ENCODE peak calls at places on chromosomes 2 and 18, in six cellular contexts. One of them, this sample, is unnamed.
A peak's percentile ranks its signal among the peaks of the same experiment; 100 is the strongest.

GRCh38 chr2:75517562-75518230 is 43.0 kb downstream of the EVA1A start:
- DNase-seq in lower lobe of right lung: no peak
- DNase-seq in small intestine: no peak
- DNase-seq in gastrocnemius medialis: no peak
- DNase-seq in kidney: no peak
- DNase-seq in CD8-positive, alpha-beta memory T cell: no peak
- DNase-seq in this sample: no peak

GRCh38 chr2:176473177-176473576 is 203.9 kb downstream of the MTX2 start:
- DNase-seq in lower lobe of right lung: no peak
- DNase-seq in gastrocnemius medialis: no peak
- DNase-seq in kidney: no peak
- DNase-seq in CD8-positive, alpha-beta memory T cell: no peak
- DNase-seq in small intestine: peak; percentile 8
- DNase-seq in this sample: no peak

GRCh38 chr2:159225025-159226016 is 61.2 kb downstream of the WDSUB1 start:
- DNase-seq in gastrocnemius medialis: no peak
- DNase-seq in CD8-positive, alpha-beta memory T cell: no peak
- DNase-seq in kidney: no peak
- DNase-seq in small intestine: no peak
- DNase-seq in lower lobe of right lung: no peak
- DNase-seq in this sample: no peak

GRCh38 chr2:235658371-235659174 is 164.7 kb downstream of the AGAP1 start:
- DNase-seq in small intestine: peak; percentile 46
- DNase-seq in kidney: no peak
- DNase-seq in CD8-positive, alpha-beta memory T cell: no peak
- DNase-seq in lower lobe of right lung: peak; percentile 69
- DNase-seq in gastrocnemius medialis: no peak
- DNase-seq in this sample: no peak

GRCh38 chr2:240810199-240810598 is 9.8 kb downstream of the KIF1A start:
- DNase-seq in gastrocnemius medialis: no peak
- DNase-seq in CD8-positive, alpha-beta memory T cell: no peak
- DNase-seq in kidney: no peak
- DNase-seq in small intestine: no peak
- DNase-seq in lower lobe of right lung: no peak
- DNase-seq in this sample: no peak

GRCh38 chr2:31483246-31483645 is 68.7 kb upstream of the XDH start:
- DNase-seq in CD8-positive, alpha-beta memory T cell: no peak
- DNase-seq in gastrocnemius medialis: no peak
- DNase-seq in lower lobe of right lung: no peak
- DNase-seq in kidney: no peak
- DNase-seq in small intestine: no peak
- DNase-seq in this sample: no peak

GRCh38 chr2:33391582-33392255 is 84.7 kb upstream of the RASGRP3 start:
- DNase-seq in small intestine: no peak
- DNase-seq in CD8-positive, alpha-beta memory T cell: no peak
- DNase-seq in lower lobe of right lung: no peak
- DNase-seq in kidney: no peak
- DNase-seq in gastrocnemius medialis: no peak
- DNase-seq in this sample: no peak

GRCh38 chr18:8800041-8800441 is 94.7 kb downstream of the MTCL1 start:
- DNase-seq in kidney: peak; percentile 71
- DNase-seq in CD8-positive, alpha-beta memory T cell: no peak
- DNase-seq in lower lobe of right lung: no peak
- DNase-seq in gastrocnemius medialis: peak; percentile 47
- DNase-seq in small intestine: no peak
- DNase-seq in this sample: no peak

GRCh38 chr2:9775999-9776685 is 67.1 kb upstream of the TAF1B start:
- DNase-seq in kidney: peak; percentile 66
- DNase-seq in small intestine: no peak
- DNase-seq in gastrocnemius medialis: no peak
- DNase-seq in CD8-positive, alpha-beta memory T cell: no peak
- DNase-seq in lower lobe of right lung: peak; percentile 29
- DNase-seq in this sample: no peak

GRCh38 chr2:71736091-71736878 is 282.9 kb downstream of the DYSF start:
- DNase-seq in kidney: no peak
- DNase-seq in CD8-positive, alpha-beta memory T cell: no peak
- DNase-seq in gastrocnemius medialis: no peak
- DNase-seq in small intestine: no peak
- DNase-seq in lower lobe of right lung: no peak
- DNase-seq in this sample: no peak

GRCh38 chr2:15169326-15170038 is 391.7 kb downstream of the NBAS start:
- DNase-seq in gastrocnemius medialis: no peak
- DNase-seq in CD8-positive, alpha-beta memory T cell: no peak
- DNase-seq in small intestine: no peak
- DNase-seq in kidney: no peak
- DNase-seq in lower lobe of right lung: no peak
- DNase-seq in this sample: no peak

GRCh38 chr18:43061318-43061717 is 54.2 kb downstream of the RIT2 start:
- DNase-seq in small intestine: no peak
- DNase-seq in CD8-positive, alpha-beta memory T cell: no peak
- DNase-seq in kidney: no peak
- DNase-seq in lower lobe of right lung: no peak
- DNase-seq in gastrocnemius medialis: no peak
- DNase-seq in this sample: no peak

DNA sequence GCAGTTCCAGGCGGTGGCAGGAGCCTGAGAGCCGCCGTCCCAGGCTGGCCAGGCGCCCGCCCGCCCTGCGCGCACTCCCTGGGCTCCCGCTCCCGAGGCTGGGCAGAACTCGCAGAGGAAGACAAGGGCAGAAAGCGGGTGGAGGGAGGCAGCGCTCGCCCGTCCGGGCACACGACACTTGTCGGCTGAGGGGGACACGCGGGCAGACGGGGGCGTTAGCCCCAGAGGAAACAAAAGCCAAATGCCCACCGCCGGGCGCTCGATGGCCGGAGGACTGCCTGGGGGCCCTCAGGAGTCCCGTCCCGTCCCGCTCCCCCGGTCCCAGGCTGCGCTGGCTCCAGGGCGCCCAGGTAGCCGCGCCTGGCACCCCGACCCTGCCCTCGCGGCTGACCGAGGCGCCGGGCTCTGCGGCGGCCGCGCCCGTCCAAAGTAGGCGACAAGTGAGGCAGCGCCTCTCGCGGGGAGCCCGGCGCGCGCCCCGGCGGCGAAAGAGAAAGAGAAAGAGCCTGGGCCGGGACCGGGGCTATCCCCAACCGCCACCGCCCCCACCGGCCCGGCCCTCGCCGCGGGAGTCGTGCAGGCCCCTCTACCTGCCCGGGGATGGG is 491 bp downstream of the L3MBTL4 start:
- DNase-seq in lower lobe of right lung: peak; percentile 87
- DNase-seq in gastrocnemius medialis: peak; percentile 7
- DNase-seq in small intestine: peak; percentile 84
- DNase-seq in kidney: peak; percentile 88
- DNase-seq in CD8-positive, alpha-beta memory T cell: peak; percentile 31
- DNase-seq in this sample: peak; percentile 72
- H3K4me3 ChIP-seq in lower lobe of right lung: peak overlapping the region; percentile 89
- H3K4me3 ChIP-seq in gastrocnemius medialis: peak overlapping the region; percentile 59
- H3K4me3 ChIP-seq in small intestine: peak overlapping the region; percentile 88
- H3K4me3 ChIP-seq in kidney: peak overlapping the region; percentile 66
- H3K4me3 ChIP-seq in CD8-positive, alpha-beta memory T cell: no peak overlapping the region
- H3K4me3 ChIP-seq in this sample: peak overlapping the region; percentile 59

DNA sequence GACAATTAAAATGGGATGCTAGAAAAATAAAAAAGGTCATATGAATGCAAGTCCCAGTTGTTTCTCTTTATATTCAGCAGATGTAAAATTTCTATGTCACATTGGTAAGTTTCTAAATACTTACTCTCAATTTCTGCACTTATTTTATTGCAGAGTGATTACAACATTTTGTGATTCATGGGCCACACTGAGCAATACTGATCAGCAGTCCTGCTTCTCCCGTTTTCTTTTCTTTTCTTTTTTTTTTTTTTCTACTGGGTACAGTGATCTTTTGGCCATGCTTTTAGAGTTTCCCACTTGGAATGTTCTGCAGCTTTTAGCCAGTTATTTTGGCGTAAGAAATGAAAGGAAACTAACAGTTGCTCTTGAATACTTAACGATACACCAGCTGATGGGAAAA is 38.8 kb downstream of the LIMS1 start:
- DNase-seq in gastrocnemius medialis: no peak
- DNase-seq in CD8-positive, alpha-beta memory T cell: no peak
- DNase-seq in lower lobe of right lung: no peak
- DNase-seq in small intestine: no peak
- DNase-seq in kidney: no peak
- DNase-seq in this sample: no peak
- H3K4me1 ChIP-seq in gastrocnemius medialis: peaks cover 74% of the 10 kb centered on the region
- H3K4me1 ChIP-seq in CD8-positive, alpha-beta memory T cell: no peaks in the 10 kb centered on the region
- H3K4me1 ChIP-seq in lower lobe of right lung: peaks cover 27% of the 10 kb centered on the region
- H3K4me1 ChIP-seq in small intestine: no peaks in the 10 kb centered on the region
- H3K4me1 ChIP-seq in kidney: peaks cover 14% of the 10 kb centered on the region
- H3K4me1 ChIP-seq in this sample: peaks cover 80% of the 10 kb centered on the region

GRCh38 chr2:59342166-59342565 is 1101.0 kb upstream of the FANCL start:
- DNase-seq in lower lobe of right lung: no peak
- DNase-seq in kidney: no peak
- DNase-seq in gastrocnemius medialis: no peak
- DNase-seq in CD8-positive, alpha-beta memory T cell: no peak
- DNase-seq in small intestine: no peak
- DNase-seq in this sample: no peak

GRCh38 chr2:59339121-59339836 is 1098.2 kb upstream of the FANCL start:
- DNase-seq in CD8-positive, alpha-beta memory T cell: no peak
- DNase-seq in lower lobe of right lung: no peak
- DNase-seq in kidney: no peak
- DNase-seq in gastrocnemius medialis: no peak
- DNase-seq in small intestine: no peak
- DNase-seq in this sample: no peak

DNA sequence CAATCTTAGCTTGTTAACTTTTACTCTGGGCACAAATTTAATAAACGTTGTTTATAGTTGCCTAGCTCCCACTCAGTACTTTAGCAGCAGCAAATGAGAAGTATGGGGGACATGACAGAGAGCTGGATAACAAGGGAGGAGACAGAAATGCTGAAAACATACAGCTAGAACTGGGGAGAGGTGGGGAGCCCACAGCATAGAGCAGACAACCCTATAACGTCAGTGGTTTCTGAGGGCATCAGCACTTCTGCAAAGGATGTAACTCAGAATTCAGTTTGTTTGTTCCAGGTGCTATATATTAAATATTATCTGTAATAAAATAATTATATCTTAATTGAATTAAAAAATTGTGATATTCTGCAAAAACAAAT is 1098.7 kb upstream of the FANCL start:
- DNase-seq in gastrocnemius medialis: no peak
- DNase-seq in lower lobe of right lung: no peak
- DNase-seq in small intestine: no peak
- DNase-seq in kidney: no peak
- DNase-seq in CD8-positive, alpha-beta memory T cell: no peak
- DNase-seq in this sample: no peak
- H3K4me3 ChIP-seq in gastrocnemius medialis: no peak overlapping the region
- H3K4me3 ChIP-seq in lower lobe of right lung: no peak overlapping the region
- H3K4me3 ChIP-seq in small intestine: no peak overlapping the region
- H3K4me3 ChIP-seq in kidney: no peak overlapping the region
- H3K4me3 ChIP-seq in CD8-positive, alpha-beta memory T cell: no peak overlapping the region
- H3K4me3 ChIP-seq in this sample: no peak overlapping the region

GRCh38 chr2:39431592-39432316 is 5.3 kb downstream of the MAP4K3 start:
- DNase-seq in kidney: no peak
- DNase-seq in gastrocnemius medialis: peak; percentile 15
- DNase-seq in lower lobe of right lung: no peak
- DNase-seq in small intestine: no peak
- DNase-seq in CD8-positive, alpha-beta memory T cell: no peak
- DNase-seq in this sample: no peak
- H3K4me1 ChIP-seq in kidney: peaks cover 22% of the 10 kb centered on the region
- H3K4me1 ChIP-seq in gastrocnemius medialis: peaks cover 82% of the 10 kb centered on the region
- H3K4me1 ChIP-seq in lower lobe of right lung: peaks cover 67% of the 10 kb centered on the region
- H3K4me1 ChIP-seq in small intestine: peaks cover 6% of the 10 kb centered on the region
- H3K4me1 ChIP-seq in CD8-positive, alpha-beta memory T cell: peaks cover 34% of the 10 kb centered on the region
- H3K4me1 ChIP-seq in this sample: peaks cover 70% of the 10 kb centered on the region

GRCh38 chr18:55665506-55665905 is 77.5 kb upstream of the TCF4 start:
- DNase-seq in lower lobe of right lung: no peak
- DNase-seq in small intestine: no peak
- DNase-seq in gastrocnemius medialis: no peak
- DNase-seq in kidney: no peak
- DNase-seq in CD8-positive, alpha-beta memory T cell: no peak
- DNase-seq in this sample: no peak

GRCh38 chr18:55658598-55658997 is 70.6 kb upstream of the TCF4 start:
- DNase-seq in kidney: no peak
- DNase-seq in CD8-positive, alpha-beta memory T cell: no peak
- DNase-seq in small intestine: no peak
- DNase-seq in gastrocnemius medialis: no peak
- DNase-seq in lower lobe of right lung: no peak
- DNase-seq in this sample: no peak

GRCh38 chr18:55663891-55664290 is 75.9 kb upstream of the TCF4 start:
- DNase-seq in gastrocnemius medialis: no peak
- DNase-seq in small intestine: no peak
- DNase-seq in CD8-positive, alpha-beta memory T cell: no peak
- DNase-seq in lower lobe of right lung: no peak
- DNase-seq in kidney: no peak
- DNase-seq in this sample: no peak
- H3K4me3 ChIP-seq in gastrocnemius medialis: no peak overlapping the region
- H3K4me3 ChIP-seq in small intestine: no peak overlapping the region
- H3K4me3 ChIP-seq in CD8-positive, alpha-beta memory T cell: no peak overlapping the region
- H3K4me3 ChIP-seq in lower lobe of right lung: no peak overlapping the region
- H3K4me3 ChIP-seq in kidney: no peak overlapping the region
- H3K4me3 ChIP-seq in this sample: no peak overlapping the region

GRCh38 chr2:239223330-239224248 is 177.2 kb downstream of the HDAC4 start:
- DNase-seq in gastrocnemius medialis: no peak
- DNase-seq in kidney: no peak
- DNase-seq in lower lobe of right lung: no peak
- DNase-seq in CD8-positive, alpha-beta memory T cell: no peak
- DNase-seq in small intestine: peak; percentile 88
- DNase-seq in this sample: peak; percentile 84
- H3K4me1 ChIP-seq in gastrocnemius medialis: peaks cover 89% of the 10 kb centered on the region
- H3K4me1 ChIP-seq in kidney: peaks cover 32% of the 10 kb centered on the region
- H3K4me1 ChIP-seq in lower lobe of right lung: peaks cover 75% of the 10 kb centered on the region
- H3K4me1 ChIP-seq in CD8-positive, alpha-beta memory T cell: peaks cover 45% of the 10 kb centered on the region
- H3K4me1 ChIP-seq in small intestine: peaks cover 4% of the 10 kb centered on the region
- H3K4me1 ChIP-seq in this sample: peaks cover 66% of the 10 kb centered on the region

DNA sequence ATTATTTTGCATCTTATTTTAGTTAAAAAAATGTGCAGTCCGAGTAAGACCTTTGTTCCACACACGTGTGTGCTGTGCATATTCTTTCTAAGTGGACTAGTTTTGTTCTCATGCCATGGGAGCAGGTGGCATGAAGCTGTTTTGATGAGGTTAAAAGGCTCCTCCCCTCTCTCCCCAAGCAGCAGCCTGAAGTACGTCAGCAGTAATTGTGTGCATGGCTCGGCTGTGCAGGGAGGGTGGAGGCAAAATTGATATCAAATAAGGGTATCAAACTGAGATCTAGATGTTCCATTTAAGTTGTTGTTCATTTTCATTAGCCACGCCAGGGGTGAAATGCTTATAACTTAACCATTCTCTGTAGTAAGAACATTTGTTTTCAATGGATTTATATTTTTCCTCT is at the start of gene NYAP2:
- DNase-seq in CD8-positive, alpha-beta memory T cell: no peak
- DNase-seq in small intestine: no peak
- DNase-seq in kidney: no peak
- DNase-seq in gastrocnemius medialis: no peak
- DNase-seq in lower lobe of right lung: no peak
- DNase-seq in this sample: no peak
- H3K4me3 ChIP-seq in CD8-positive, alpha-beta memory T cell: no peak within 1 kb of the TSS
- H3K4me3 ChIP-seq in small intestine: no peak within 1 kb of the TSS
- H3K4me3 ChIP-seq in kidney: no peak within 1 kb of the TSS
- H3K4me3 ChIP-seq in gastrocnemius medialis: no peak within 1 kb of the TSS
- H3K4me3 ChIP-seq in lower lobe of right lung: no peak within 1 kb of the TSS
- H3K4me3 ChIP-seq in this sample: no peak within 1 kb of the TSS